ENCODE peak calls at places on chromosome 21, in six cellular contexts. X is HepG2, L is kidney, W is H9, S is neuronal stem cell, I is GM12878. C is an unnamed sample.
A peak's percentile ranks its signal among the peaks of the same experiment; 100 is the strongest.

GRCh38 chr21:25005388-25005787 is 601.9 kb downstream of the MRPL39 start:
- DNase-seq in X (no peak), L (no peak), W (no peak), S (no peak), I (no peak), C (no peak)

GRCh38 chr21:43736224-43736883 is 17.4 kb downstream of the PDXK start:
- DNase-seq in X (no peak), L (no peak), W (no peak), S (no peak), I (no peak), C (no peak)

GRCh38 chr21:28704746-28705145 is 287.9 kb downstream of the LTN1 start:
- DNase-seq in X (no peak), L (no peak), W (no peak), S (no peak), I (no peak), C (no peak)

GRCh38 chr21:15604424-15604823 is 125.4 kb upstream of the USP25 start:
- DNase-seq in X (no peak), L (no peak), W (no peak), S (no peak), I (no peak), C (no peak)

GRCh38 chr21:29155118-29155932 is 24.9 kb downstream of the MAP3K7CL start:
- DNase-seq in X (no peak), L (peak; percentile 84), W (peak; percentile 49), S (no peak), I (no peak), C (no peak)

GRCh38 chr21:37983336-37984095 is 67.3 kb upstream of the KCNJ6 start:
- DNase-seq in X (no peak), L (no peak), W (no peak), S (no peak), I (no peak), C (peak; percentile 30)

GRCh38 chr21:31236528-31236927 is 107.5 kb downstream of the TIAM1 start:
- DNase-seq in X (no peak), L (no peak), W (no peak), S (no peak), I (no peak), C (no peak)

GRCh38 chr21:25215698-25216384 is 391.4 kb downstream of the MRPL39 start:
- DNase-seq in X (no peak), L (no peak), W (no peak), S (no peak), I (peak; percentile 40), C (no peak)

GRCh38 chr21:26800001-26800400 is 45.2 kb downstream of the ADAMTS1 start:
- DNase-seq in X (no peak), L (no peak), W (no peak), S (no peak), I (no peak), C (no peak)

GRCh38 chr21:16942703-16943102 is 570.1 kb upstream of the CXADR start:
- DNase-seq in X (peak; percentile 35), L (no peak), W (peak; percentile 69), S (no peak), I (no peak), C (no peak)

GRCh38 chr21:23014021-23014420 is 2015.8 kb downstream of the NCAM2 start:
- DNase-seq in X (no peak), L (no peak), W (no peak), S (no peak), I (no peak), C (no peak)

GRCh38 chr21:24781146-24781545 is 826.1 kb downstream of the MRPL39 start:
- DNase-seq in X (no peak), L (no peak), W (no peak), S (no peak), I (no peak), C (no peak)

GRCh38 chr21:20388400-20388799 is 609.8 kb upstream of the NCAM2 start:
- DNase-seq in X (no peak), L (peak; percentile 29), W (peak; percentile 38), S (no peak), I (no peak), C (no peak)

GRCh38 chr21:17472167-17472566 is 40.7 kb upstream of the CXADR start:
- DNase-seq in X (no peak), L (no peak), W (no peak), S (no peak), I (no peak), C (no peak)

GRCh38 chr21:15552914-15553491 is 176.8 kb upstream of the USP25 start:
- DNase-seq in X (peak; percentile 35), L (no peak), W (no peak), S (no peak), I (no peak), C (no peak)

GRCh38 chr21:29114765-29115164 is 15.7 kb upstream of the MAP3K7CL start:
- DNase-seq in X (no peak), L (no peak), W (no peak), S (no peak), I (no peak), C (no peak)

GRCh38 chr21:18244721-18245486 is at the start of gene CHODL:
- DNase-seq in X (no peak), L (peak; percentile 76), W (peak; percentile 41), S (peak; percentile 24), I (no peak), C (no peak)

GRCh38 chr21:43361127-43361492 is 65.8 kb downstream of the SIK1 start:
- DNase-seq in X (no peak), L (no peak), W (no peak), S (no peak), I (no peak), C (no peak)

GRCh38 chr21:15706686-15707085 is 23.1 kb upstream of the USP25 start:
- DNase-seq in X (no peak), L (no peak), W (no peak), S (no peak), I (no peak), C (no peak)

GRCh38 chr21:33300701-33301631 is 23.8 kb upstream of the IFNAR1 start:
- DNase-seq in X (no peak), L (no peak), W (no peak), S (no peak), I (no peak), C (no peak)

GRCh38 chr21:34509151-34509550 is 2.9 kb downstream of the KCNE1 start:
- DNase-seq in X (no peak), L (no peak), W (no peak), S (no peak), I (no peak), C (no peak)

GRCh38 chr21:43312751-43313169 is 114.2 kb downstream of the SIK1 start:
- DNase-seq in X (peak; percentile 44), L (peak; percentile 76), W (peak; percentile 56), S (no peak), I (peak; percentile 23), C (no peak)

GRCh38 chr21:43335119-43335518 is 91.8 kb downstream of the SIK1 start:
- DNase-seq in X (no peak), L (peak; percentile 59), W (no peak), S (no peak), I (no peak), C (no peak)

GRCh38 chr21:25901580-25901979 is 166.8 kb downstream of the GABPA start:
- DNase-seq in X (no peak), L (no peak), W (no peak), S (no peak), I (no peak), C (no peak)

GRCh38 chr21:40841524-40842196 is 5.3 kb downstream of the DSCAM start:
- DNase-seq in X (peak; percentile 6), L (peak; percentile 73), W (peak; percentile 81), S (peak; percentile 44), I (no peak), C (no peak)

GRCh38 chr21:28229811-28230210 is 762.9 kb downstream of the LTN1 start:
- DNase-seq in X (no peak), L (no peak), W (no peak), S (no peak), I (no peak), C (peak; percentile 21)

GRCh38 chr21:29501451-29501850 is 202.7 kb downstream of the BACH1 start:
- DNase-seq in X (no peak), L (no peak), W (no peak), S (no peak), I (no peak), C (no peak)

GRCh38 chr21:36320421-36321324 is 676 bp downstream of the MORC3 start:
- DNase-seq in X (peak; percentile 35), L (peak; percentile 92), W (peak; percentile 68), S (peak; percentile 61), I (peak; percentile 17), C (no peak)

GRCh38 chr21:36319767-36320420 is at the start of gene MORC3:
- DNase-seq in X (peak; percentile 97), L (peak; percentile 99), W (peak; percentile 99), S (peak; percentile 98), I (peak; percentile 98), C (peak; percentile 97)

GRCh38 chr21:36323032-36323431 is 3.0 kb downstream of the MORC3 start:
- DNase-seq in X (no peak), L (no peak), W (no peak), S (no peak), I (no peak), C (no peak)

GRCh38 chr21:36322083-36322424 is 2.1 kb downstream of the MORC3 start:
- DNase-seq in X (no peak), L (no peak), W (no peak), S (no peak), I (no peak), C (no peak)

GRCh38 chr21:36321325-36322082 is 1.5 kb downstream of the MORC3 start:
- DNase-seq in X (no peak), L (no peak), W (peak; percentile 46), S (peak; percentile 9), I (no peak), C (no peak)
- H3K9ac ChIP-seq in X (peak overlapping the region; percentile 83), L (peak overlapping the region; percentile 63), W (peak overlapping the region; percentile 62), S (peak overlapping the region; percentile 32), I (peak overlapping the region; percentile 77), C (peak overlapping the region; percentile 88)

GRCh38 chr21:45265721-45266517 is 21.8 kb downstream of the POFUT2 start:
- DNase-seq in X (no peak), L (peak; percentile 52), W (peak; percentile 14), S (no peak), I (no peak), C (no peak)
- H3K4me1 ChIP-seq in X (peaks cover 10% of the 10 kb centered on the region), L (peaks cover 3% of the 10 kb centered on the region), W (no peaks in the 10 kb centered on the region), S (no peaks in the 10 kb centered on the region), I (peaks cover 5% of the 10 kb centered on the region), C (no peaks in the 10 kb centered on the region)

DNA sequence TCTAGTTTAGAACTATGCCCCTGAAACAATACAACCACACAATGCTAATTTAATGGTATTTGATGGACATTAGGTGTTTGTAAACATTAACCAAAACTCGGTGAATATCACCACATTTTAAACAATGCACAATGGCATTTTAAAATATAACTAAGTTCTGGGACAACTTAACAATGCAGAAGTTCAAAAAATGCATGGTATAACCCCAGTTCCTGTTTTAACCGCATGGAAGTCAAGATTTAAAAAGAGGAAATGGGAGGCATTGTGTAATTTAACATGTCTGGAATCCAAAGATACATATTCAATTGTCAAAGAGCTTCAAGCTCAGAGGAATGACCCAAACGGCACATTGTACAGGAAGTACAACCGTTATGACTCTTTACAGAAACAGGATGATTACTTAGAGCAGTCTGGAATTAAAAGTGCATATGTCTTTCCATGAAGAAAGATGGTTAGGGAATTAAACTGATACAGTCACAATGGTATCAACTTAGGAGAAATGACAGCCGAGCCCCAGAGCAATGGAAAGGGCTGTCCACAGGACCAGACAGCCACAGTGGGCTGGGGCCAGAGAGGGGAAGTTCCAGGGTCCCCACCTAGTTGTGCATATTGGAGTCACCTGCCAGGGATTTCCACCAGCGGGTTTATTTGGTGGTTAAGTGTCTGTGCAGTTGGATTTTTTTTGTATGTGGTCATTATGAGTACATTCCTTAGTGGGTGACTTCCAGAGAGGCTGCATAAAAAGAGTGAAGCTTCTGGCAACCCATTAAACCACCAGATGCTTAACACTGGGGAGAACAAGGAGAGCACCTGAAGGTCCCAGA is 7.5 kb upstream of the PTTG1IP start:
- DNase-seq in X (peak; percentile 70), L (no peak), W (no peak), S (no peak), I (no peak), C (no peak)
- H3K9ac ChIP-seq in X (peak overlapping the region; percentile 30), L (no peak overlapping the region), W (no peak overlapping the region), S (no peak overlapping the region), I (no peak overlapping the region), C (no peak overlapping the region)

GRCh38 chr21:46081862-46082637 is 15.9 kb upstream of the COL6A2 start:
- DNase-seq in X (no peak), L (peak; percentile 67), W (peak; percentile 16), S (no peak), I (no peak), C (no peak)
- H3K4me1 ChIP-seq in X (peaks cover 11% of the 10 kb centered on the region), L (peaks cover 3% of the 10 kb centered on the region), W (no peaks in the 10 kb centered on the region), S (no peaks in the 10 kb centered on the region), I (no peaks in the 10 kb centered on the region), C (no peaks in the 10 kb centered on the region)

C was measured in keratinocyte.